ENCODE peak calls at places on chromosomes 6 and 20, in six cellular contexts. O is GM23248, S is HCT116, G is IMR-90, J is PC-3, H is fibroblast of lung. Y is an unnamed sample. For H3K36me3, the result is how much of the 10 kb centered on the place peaks cover.

GRCh38 chr6:57423468-57423867 is 106.0 kb downstream of the PRIM2 start:
- DNase-seq in O (no peak), S (no peak), G (no peak), J (no peak), H (peak), Y (no peak)

GRCh38 chr6:154164397-154164796 is 125.4 kb downstream of the OPRM1 start:
- DNase-seq in O (peak), S (no peak), G (peak), J (no peak), H (peak), Y (no peak)

GRCh38 chr20:4369798-4370124 is 351.9 kb upstream of the PRND start:
- DNase-seq in O (no peak), S (no peak), G (no peak), J (no peak), H (no peak), Y (no peak)

GRCh38 chr6:41560440-41561192 is 14.4 kb downstream of the FOXP4 start:
- DNase-seq in O (peak), S (no peak), G (no peak), J (no peak), H (peak), Y (peak)

GRCh38 chr6:151111670-151112069 is 128.1 kb upstream of the AKAP12 start:
- DNase-seq in O (no peak), S (no peak), G (no peak), J (no peak), H (no peak), Y (no peak)

GRCh38 chr6:129929433-129929832 is 68.3 kb upstream of the TMEM244 start:
- DNase-seq in O (peak), S (no peak), G (peak), J (peak), H (peak), Y (no peak)

GRCh38 chr6:157667211-157668033 is 155.6 kb upstream of the SNX9 start:
- DNase-seq in O (peak), S (peak), G (peak), J (peak), H (peak), Y (peak)

GRCh38 chr6:73058736-73059135 is 166.6 kb downstream of the KHDC1L start:
- DNase-seq in O (no peak), S (no peak), G (no peak), J (peak), H (peak), Y (no peak)

GRCh38 chr6:139369068-139369467 is 5.4 kb downstream of the CITED2 start:
- DNase-seq in O (no peak), S (no peak), G (no peak), J (no peak), H (peak), Y (no peak)
- H3K9ac ChIP-seq in O (no peak), S (no peak), G (no peak), J (no peak), H (no peak), Y (no peak)

GRCh38 chr6:83215131-83216047 is 22.2 kb downstream of the RWDD2A start:
- DNase-seq in O (peak), S (peak), G (peak), J (peak), H (peak), Y (peak)
- H2AFZ ChIP-seq in O (peak), S (no peak), G (no peak), J (no peak), H (no peak), Y (peak)

GRCh38 chr6:99416226-99416625 is 8.9 kb downstream of the PNISR start:
- DNase-seq in O (peak), S (no peak), G (peak), J (no peak), H (no peak), Y (no peak)

GRCh38 chr6:99415446-99415845 is 9.7 kb downstream of the PNISR start:
- DNase-seq in O (peak), S (no peak), G (peak), J (no peak), H (no peak), Y (no peak)

GRCh38 chr6:99412065-99412464 is 13.0 kb downstream of the PNISR start:
- DNase-seq in O (no peak), S (no peak), G (no peak), J (no peak), H (no peak), Y (no peak)

GRCh38 chr6:99422912-99423311 is 2.2 kb downstream of the PNISR start:
- DNase-seq in O (no peak), S (no peak), G (no peak), J (no peak), H (no peak), Y (no peak)

GRCh38 chr6:99416892-99417767 is 8.0 kb downstream of the PNISR start:
- DNase-seq in O (no peak), S (no peak), G (no peak), J (no peak), H (no peak), Y (no peak)
- H3K36me3 ChIP-seq in O (under half), S (under half), G (under half), J (under half), H (under half), Y (under half)

GRCh38 chr6:51398064-51398740 is 579.5 kb downstream of the TFAP2B start:
- DNase-seq in O (peak), S (no peak), G (no peak), J (peak), H (peak), Y (no peak)

GRCh38 chr6:51394061-51394460 is 575.4 kb downstream of the TFAP2B start:
- DNase-seq in O (no peak), S (no peak), G (no peak), J (no peak), H (no peak), Y (no peak)

GRCh38 chr6:51396583-51396982 is 577.9 kb downstream of the TFAP2B start:
- DNase-seq in O (no peak), S (no peak), G (no peak), J (no peak), H (no peak), Y (no peak)

DNA sequence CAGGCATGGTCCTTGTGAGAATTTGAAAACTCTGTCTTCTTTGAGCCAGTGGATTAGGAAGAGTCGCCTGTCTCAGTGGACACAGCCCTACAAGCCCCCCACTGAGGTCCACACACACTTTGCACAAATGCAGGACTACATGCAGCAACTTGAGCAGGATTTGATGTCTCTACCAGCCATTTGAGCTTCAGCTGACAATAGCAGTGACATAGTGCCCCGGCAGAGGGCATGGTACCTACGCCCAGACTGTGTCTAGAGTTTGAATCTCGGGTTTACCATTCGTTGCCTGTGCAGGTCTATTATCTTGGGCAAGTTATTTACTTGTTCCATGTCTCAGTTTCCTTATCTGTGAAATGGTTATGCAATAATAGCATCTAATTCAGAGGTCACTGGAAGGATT is 580.1 kb downstream of the TFAP2B start:
- DNase-seq in O (no peak), S (no peak), G (no peak), J (peak), H (no peak), Y (no peak)
- H3K9ac ChIP-seq in O (no peak), S (no peak), G (no peak), J (no peak), H (no peak), Y (no peak)

GRCh38 chr6:132614554-132614953 is 9.5 kb downstream of the TAAR2 start:
- DNase-seq in O (no peak), S (peak), G (no peak), J (peak), H (no peak), Y (no peak)
- H2AFZ ChIP-seq in O (no peak), S (no peak), G (no peak), J (peak), H (no peak), Y (no peak)

Y was measured in DND-41.